ENCODE peak calls at places on chromosomes 1 and 21, in seven cellular contexts. X, P, O, F, N, D and Y are unnamed samples.
A peak's percentile ranks its signal among the peaks of the same experiment; 100 is the strongest.

GRCh38 chr1:19878637-19878985 is 3.6 kb upstream of the OTUD3 start:
- DNase-seq in N (no peak), O (no peak), D (no peak), F (no peak), P (no peak), X (no peak), Y (no peak)

GRCh38 chr1:12146343-12147112 is 20.3 kb upstream of the TNFRSF1B start:
- DNase-seq in X (no peak), D (no peak), P (no peak), N (no peak), O (no peak), F (peak; percentile 35), Y (no peak)

GRCh38 chr1:105934806-105935205 is 1121.7 kb upstream of the PRMT6 start:
- DNase-seq in P (no peak), X (no peak), D (no peak), N (no peak), O (no peak), F (no peak), Y (no peak)

GRCh38 chr1:165828103-165828558 is 717 bp downstream of the UCK2 start:
- DNase-seq in F (peak; percentile 62), O (no peak), D (peak; percentile 77), X (peak; percentile 37), N (peak; percentile 53), P (peak; percentile 79), Y (peak; percentile 50)

GRCh38 chr1:12553963-12554362 is 64.0 kb downstream of the DHRS3 start:
- DNase-seq in X (no peak), F (no peak), O (no peak), N (no peak), D (no peak), P (no peak), Y (no peak)

GRCh38 chr1:65279092-65279448 is 30.3 kb upstream of the DNAJC6 start:
- DNase-seq in D (no peak), N (no peak), P (no peak), X (no peak), F (peak; percentile 42), O (no peak), Y (no peak)

GRCh38 chr21:46017148-46017547 is 35.6 kb downstream of the COL6A1 start:
- DNase-seq in P (no peak), F (no peak), N (no peak), O (no peak), X (no peak), D (no peak), Y (no peak)

GRCh38 chr1:230879781-230880180 is 11.5 kb upstream of the C1orf198 start:
- DNase-seq in P (no peak), F (no peak), X (no peak), O (no peak), N (no peak), D (no peak), Y (no peak)

GRCh38 chr1:239367417-239367816 is 19.0 kb upstream of the CHRM3 start:
- DNase-seq in X (no peak), D (no peak), P (no peak), O (no peak), F (no peak), N (no peak), Y (no peak)

GRCh38 chr1:160777486-160778089 is 18.4 kb upstream of the LY9 start:
- DNase-seq in X (no peak), N (no peak), O (no peak), P (peak; percentile 41), D (peak; percentile 55), F (peak; percentile 46), Y (peak; percentile 4)

GRCh38 chr1:54995013-54995760 is 3.5 kb upstream of the BSND start:
- DNase-seq in F (no peak), P (no peak), X (no peak), O (no peak), N (no peak), D (no peak), Y (no peak)